ENCODE peak calls at places on chromosome 17, in eight cellular contexts. P is skeletal muscle cell; S is NCI-H1417; C is SW480; K is activated naive CD8-positive, alpha-beta T cell treated with anti-CD3 and anti-CD28 coated beads for 36 hours; T is NCI-H774; U is activated T-cell treated with anti-CD3 and anti-CD28 coated beads for 1 hour; Z is neural crest cell. J is an unnamed sample.

GRCh38 chr17:76710863-76711611 is at the start of gene MXRA7:
- DNase-seq in Z (no peak), U (peak), S (peak), C (peak), P (no peak), K (peak), T (peak), J (peak)

GRCh38 chr17:32876414-32877163 is at the start of gene MYO1D:
- DNase-seq in S (peak), K (peak), P (no peak), Z (peak), U (peak), C (peak), T (peak), J (peak)

GRCh38 chr17:71409712-71410111 is 711.1 kb upstream of the SOX9 start:
- DNase-seq in P (peak), S (no peak), Z (no peak), C (no peak), K (no peak), T (no peak), U (no peak), J (no peak)

GRCh38 chr17:8220783-8221662 is 10.6 kb upstream of the AURKB start:
- DNase-seq in T (peak), Z (peak), C (peak), K (peak), U (peak), S (peak), P (peak), J (peak)

GRCh38 chr17:81218991-81219390 is 3.8 kb downstream of the CEP131 start:
- DNase-seq in C (no peak), Z (no peak), K (no peak), S (no peak), P (no peak), U (no peak), T (no peak), J (no peak)

GRCh38 chr17:33328129-33328528 is 35.0 kb upstream of the ASIC2 start:
- DNase-seq in C (peak), S (no peak), Z (peak), U (no peak), K (no peak), P (no peak), T (no peak), J (no peak)

GRCh38 chr17:44540246-44541084 is 16.8 kb upstream of the FZD2 start:
- DNase-seq in K (no peak), S (no peak), P (no peak), C (no peak), T (no peak), U (no peak), Z (no peak), J (no peak)

GRCh38 chr17:76337413-76337777 is 16.3 kb downstream of the PRPSAP1 start:
- DNase-seq in T (no peak), U (no peak), C (no peak), K (no peak), P (no peak), S (no peak), Z (no peak), J (no peak)

GRCh38 chr17:79991924-79992656 is 43.6 kb downstream of the TBC1D16 start:
- DNase-seq in T (peak), K (peak), Z (peak), U (no peak), S (peak), P (no peak), C (peak), J (peak)

GRCh38 chr17:43745541-43745940 is 13.1 kb downstream of the SOST start:
- DNase-seq in K (no peak), C (no peak), S (no peak), Z (no peak), P (no peak), T (no peak), U (no peak), J (no peak)

J was measured in SK-MEL-5.